ENCODE peak calls at places on chromosomes 7 and 10, in eight cellular contexts. Q is neural crest cell, K is fibroblast of mammary gland, A is BJ, R is ovary, C is GM10248, U is endodermal cell, P is AG10803. F is an unnamed sample.

GRCh38 chr10:5163487-5163886 is 21.5 kb downstream of the AKR1C8 start:
- DNase-seq in C (no peak), A (no peak), K (no peak), Q (no peak), R (no peak), P (no peak), U (no peak), F (no peak)

GRCh38 chr7:28228386-28228785 is 47.8 kb upstream of the JAZF1 start:
- DNase-seq in A (no peak), C (no peak), P (no peak), R (no peak), U (no peak), K (no peak), Q (no peak), F (no peak)

GRCh38 chr10:130340816-130341215 is 204.6 kb downstream of the GLRX3 start:
- DNase-seq in R (no peak), Q (no peak), K (no peak), U (no peak), C (no peak), P (no peak), A (no peak), F (no peak)

GRCh38 chr7:141477866-141478265 is 73.3 kb upstream of the AGK start:
- DNase-seq in R (no peak), P (no peak), A (no peak), U (no peak), K (peak; percentile 38), Q (no peak), C (no peak), F (peak; percentile 18)

GRCh38 chr7:22002731-22003130 is 57.0 kb upstream of the CDCA7L start:
- DNase-seq in R (no peak), Q (no peak), A (no peak), P (no peak), C (no peak), U (no peak), K (no peak), F (no peak)

GRCh38 chr7:45657890-45658715 is 83.9 kb downstream of the ADCY1 start:
- DNase-seq in P (no peak), U (peak; percentile 33), R (no peak), Q (no peak), C (no peak), K (no peak), A (no peak), F (no peak)

GRCh38 chr10:80164596-80164995 is 32.1 kb downstream of the PLAC9 start:
- DNase-seq in P (no peak), U (no peak), Q (no peak), K (no peak), C (no peak), A (no peak), R (no peak), F (no peak)

GRCh38 chr7:107744345-107744750 is 406 bp downstream of the CBLL1 start:
- DNase-seq in U (no peak), A (no peak), K (peak; percentile 32), R (no peak), C (no peak), P (no peak), Q (no peak), F (no peak)

DNA sequence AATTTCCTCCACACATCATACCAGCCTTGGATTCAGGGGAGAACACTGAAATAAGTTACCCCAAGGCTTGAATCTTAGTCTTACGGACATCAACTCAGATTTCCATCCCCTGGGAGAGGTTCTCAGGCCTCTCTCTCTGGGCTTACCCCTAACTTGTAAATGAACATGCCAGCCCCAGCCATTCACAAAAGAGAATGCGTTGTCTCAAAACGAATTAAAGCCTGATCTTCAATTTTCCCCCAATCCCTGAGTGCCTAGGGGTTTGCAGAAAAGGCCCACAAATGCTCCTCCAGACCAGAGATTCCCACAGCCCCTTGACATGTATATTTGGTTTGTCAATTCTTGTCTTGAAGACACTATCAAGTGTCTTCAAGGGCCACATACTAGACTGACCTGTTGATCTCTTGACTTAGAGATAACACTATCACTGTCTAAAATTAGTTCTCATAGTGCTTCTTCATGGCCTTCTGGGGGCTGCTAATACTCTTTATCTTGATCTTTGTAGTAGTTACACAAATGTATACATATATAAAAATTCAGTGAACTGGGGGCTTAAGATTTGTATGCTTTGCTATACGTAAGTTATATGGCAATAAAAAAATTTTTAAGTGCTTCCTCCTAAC is 11.9 kb upstream of the HOXA13 start:
- DNase-seq in Q (no peak), C (no peak), A (no peak), U (no peak), P (no peak), K (no peak), R (no peak), F (no peak)
- TF ChIP-seq CTCF in Q (no peak), C (no peak), A (no peak), U (no peak), P (no peak), K (no peak), R (no peak), F (no peak)

GRCh38 chr10:86388119-86388704 is 21.6 kb upstream of the GRID1 start:
- DNase-seq in C (no peak), K (no peak), U (peak; percentile 70), R (no peak), P (no peak), Q (no peak), A (no peak), F (no peak)

GRCh38 chr10:86389441-86390193 is 23.0 kb upstream of the GRID1 start:
- DNase-seq in C (peak; percentile 85), U (peak; percentile 96), P (no peak), K (no peak), Q (peak; percentile 45), A (no peak), R (no peak), F (no peak)

GRCh38 chr10:86385806-86386205 is 19.2 kb upstream of the GRID1 start:
- DNase-seq in Q (no peak), U (no peak), C (no peak), P (no peak), R (no peak), A (no peak), K (no peak), F (peak; percentile 27)

GRCh38 chr10:86390337-86391120 is 23.9 kb upstream of the GRID1 start:
- DNase-seq in C (no peak), R (no peak), K (no peak), A (no peak), Q (no peak), P (no peak), U (no peak), F (peak; percentile 9)

GRCh38 chr10:86387221-86387794 is 20.7 kb upstream of the GRID1 start:
- DNase-seq in Q (no peak), P (no peak), U (no peak), K (no peak), R (no peak), A (no peak), C (no peak), F (no peak)
- TF ChIP-seq CTCF in Q (no peak), P (no peak), U (peak; percentile 43), K (peak; percentile 12), R (no peak), A (peak; percentile 5), C (no peak), F (no peak)

GRCh38 chr10:120800528-120801323 is 50.4 kb upstream of the WDR11 start:
- DNase-seq in C (no peak), K (no peak), U (peak; percentile 73), A (no peak), R (no peak), P (no peak), Q (no peak), F (no peak)

GRCh38 chr10:120810298-120810697 is 40.9 kb upstream of the WDR11 start:
- DNase-seq in U (peak; percentile 49), Q (no peak), A (no peak), C (no peak), K (no peak), R (no peak), P (no peak), F (no peak)

GRCh38 chr10:120804020-120804419 is 47.1 kb upstream of the WDR11 start:
- DNase-seq in Q (no peak), U (no peak), P (no peak), K (no peak), R (no peak), C (no peak), A (no peak), F (no peak)

GRCh38 chr10:120806081-120806480 is 45.1 kb upstream of the WDR11 start:
- DNase-seq in K (no peak), P (no peak), U (no peak), R (no peak), Q (no peak), C (no peak), A (no peak), F (no peak)

DNA sequence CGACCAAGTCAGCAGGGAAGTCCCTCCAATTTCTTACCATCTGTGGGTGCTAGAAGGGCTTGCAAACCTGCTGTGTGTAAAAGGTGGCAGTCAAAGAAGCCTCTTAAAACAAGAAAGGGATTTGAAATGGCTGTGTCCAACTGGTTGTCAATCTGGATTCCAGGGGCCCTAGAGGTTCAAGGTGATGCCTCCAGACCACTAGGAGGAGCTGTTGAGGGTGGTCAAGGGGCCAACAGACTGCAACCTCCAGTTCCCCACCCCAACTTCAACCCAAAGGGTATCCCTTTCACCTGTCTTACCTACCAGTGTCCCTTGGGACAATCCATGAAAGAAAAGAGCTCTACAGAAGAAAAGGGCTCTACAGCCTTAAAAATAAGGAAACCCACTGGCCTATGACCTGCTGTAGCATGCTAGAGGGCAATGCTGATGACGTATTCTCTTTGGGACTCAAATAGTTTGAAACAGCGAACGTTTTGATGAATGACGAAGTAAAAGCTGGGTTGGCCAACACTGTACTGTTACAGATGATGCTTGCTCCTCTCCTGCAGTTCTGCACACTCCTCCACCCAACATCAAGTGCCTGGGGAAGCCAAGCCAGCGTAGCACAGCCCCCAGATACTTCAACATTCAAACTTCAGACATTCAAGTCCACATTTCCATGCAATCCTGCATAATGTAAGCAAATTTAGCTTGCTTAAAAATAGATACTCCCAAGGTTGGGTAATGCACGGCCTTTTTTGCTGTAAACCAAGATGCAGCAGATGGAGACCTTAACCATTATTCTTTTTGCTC is 46.0 kb upstream of the WDR11 start:
- DNase-seq in P (no peak), Q (no peak), K (no peak), R (no peak), C (no peak), A (no peak), U (peak; percentile 57), F (no peak)
- TF ChIP-seq CTCF in P (no peak), Q (no peak), K (no peak), R (no peak), C (peak; percentile 15), A (no peak), U (peak; percentile 58), F (no peak)

GRCh38 chr10:49538381-49539319 is at the start of gene ERCC6:
- DNase-seq in C (peak; percentile 98), K (peak; percentile 96), R (peak; percentile 96), P (peak; percentile 99), A (peak; percentile 91), Q (peak; percentile 91), U (peak; percentile 99), F (peak; percentile 97)

GRCh38 chr10:49543604-49544003 is 4.7 kb upstream of the ERCC6 start:
- DNase-seq in R (no peak), P (no peak), C (no peak), Q (no peak), A (no peak), K (no peak), U (no peak), F (no peak)

GRCh38 chr10:49541762-49542161 is 2.8 kb upstream of the ERCC6 start:
- DNase-seq in U (no peak), K (no peak), Q (no peak), R (no peak), A (no peak), P (no peak), C (no peak), F (no peak)

GRCh38 chr10:49539320-49539885 is 482 bp upstream of the ERCC6 start:
- DNase-seq in U (peak; percentile 73), R (peak; percentile 25), C (peak; percentile 34), K (peak; percentile 45), Q (peak; percentile 28), A (no peak), P (peak; percentile 48), F (peak; percentile 64)

DNA sequence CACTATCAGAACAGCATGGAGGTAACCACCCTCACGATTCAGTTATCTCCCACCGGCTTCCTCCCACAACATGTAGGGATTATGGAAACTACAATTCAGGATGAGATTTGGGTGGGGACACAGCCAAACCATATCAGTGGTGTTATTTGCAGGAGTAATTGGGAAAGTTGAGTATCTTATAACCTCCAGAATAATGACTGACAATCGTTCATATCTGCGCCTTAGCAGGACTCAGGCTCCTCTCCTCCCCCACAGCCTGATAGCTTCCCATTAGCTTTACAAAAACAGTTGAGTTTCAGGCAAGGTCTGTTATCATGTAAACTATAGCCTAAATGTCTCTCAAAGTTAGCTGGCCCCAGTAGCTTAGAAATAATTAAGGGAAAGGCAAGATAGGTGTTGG is 3.4 kb upstream of the ERCC6 start:
- DNase-seq in Q (no peak), P (no peak), A (no peak), U (no peak), K (no peak), R (no peak), C (no peak), F (no peak)
- TF ChIP-seq CTCF in Q (no peak), P (no peak), A (no peak), U (no peak), K (no peak), R (no peak), C (no peak), F (no peak)